ENCODE peak calls at places on chromosomes 5 and 9, in ten cellular contexts. K is GM23248; X is naive thymus-derived CD4-positive, alpha-beta T cell; T is psoas muscle; C is HL-60; N is CD8-positive, alpha-beta T cell; I is cardiac muscle cell; S is aorta; F is tibial artery; M is left ventricle myocardium inferior. B is an unnamed sample. For H3K27me3, the result is how much of the 10 kb centered on the place peaks cover.

GRCh38 chr9:13491493-13492424 is 212.3 kb upstream of the MPDZ start:
- DNase-seq in K (no peak), C (no peak), F (no peak), T (no peak), S (no peak), N (no peak), M (no peak), I (peak), X (no peak), B (no peak)

GRCh38 chr9:124521142-124521541 is 13.9 kb upstream of the NR5A1 start:
- DNase-seq in K (no peak), N (no peak), M (no peak), X (no peak), S (no peak), I (no peak), C (no peak), F (no peak), T (no peak), B (no peak)

GRCh38 chr5:136620016-136620419 is 254.7 kb upstream of the TRPC7 start:
- DNase-seq in N (no peak), T (no peak), I (no peak), F (no peak), C (peak), K (no peak), S (no peak), X (no peak), M (no peak), B (no peak)

GRCh38 chr9:127158995-127159801 is 36.8 kb upstream of the ANGPTL2 start:
- DNase-seq in T (peak), C (no peak), N (no peak), M (no peak), S (no peak), F (no peak), X (no peak), I (peak), K (peak), B (peak)

GRCh38 chr9:127207734-127208410 is 56.7 kb upstream of the GARNL3 start:
- DNase-seq in N (no peak), M (peak), X (no peak), I (no peak), S (peak), T (no peak), F (no peak), C (no peak), K (no peak), B (no peak)

GRCh38 chr5:80738466-80738865 is 83.7 kb upstream of the DHFR start:
- DNase-seq in I (no peak), C (no peak), K (no peak), T (no peak), N (no peak), M (no peak), F (no peak), X (no peak), S (no peak), B (no peak)

GRCh38 chr9:34989946-34990635 is 546 bp downstream of the DNAJB5 start:
- DNase-seq in F (peak), X (no peak), C (no peak), K (peak), I (peak), S (peak), T (peak), N (peak), M (peak), B (peak)

GRCh38 chr5:147393866-147394265 is 116.0 kb downstream of the DPYSL3 start:
- DNase-seq in N (no peak), T (no peak), F (no peak), K (no peak), I (no peak), S (no peak), C (no peak), M (no peak), X (no peak), B (no peak)

GRCh38 chr5:58800861-58801540 is 218.1 kb downstream of the RAB3C start:
- DNase-seq in K (no peak), N (no peak), M (no peak), X (no peak), S (no peak), I (no peak), C (no peak), T (no peak), F (no peak), B (no peak)

GRCh38 chr5:174760721-174761120 is 36.3 kb downstream of the MSX2 start:
- DNase-seq in F (no peak), K (peak), M (no peak), X (no peak), T (no peak), S (no peak), N (no peak), C (no peak), I (no peak), B (no peak)

GRCh38 chr5:126589536-126590297 is 5.3 kb downstream of the ALDH7A1 start:
- DNase-seq in T (no peak), X (no peak), I (no peak), S (no peak), F (no peak), N (no peak), K (no peak), M (no peak), C (no peak), B (no peak)

GRCh38 chr9:124567362-124567761 is 60.2 kb upstream of the NR5A1 start:
- DNase-seq in K (no peak), F (no peak), X (no peak), I (no peak), N (no peak), T (no peak), C (no peak), M (no peak), S (no peak), B (no peak)

GRCh38 chr9:81492710-81493447 is 196.5 kb downstream of the TLE1 start:
- DNase-seq in X (no peak), K (peak), C (no peak), T (no peak), I (no peak), M (no peak), F (no peak), S (no peak), N (no peak), B (no peak)

GRCh38 chr5:154829589-154830218 is 20.7 kb downstream of the FAXDC2 start:
- DNase-seq in F (no peak), X (peak), N (peak), C (no peak), K (peak), M (no peak), I (no peak), S (no peak), T (no peak), B (no peak)

GRCh38 chr9:108704156-108704852 is 151.5 kb downstream of the ACTL7B start:
- DNase-seq in C (no peak), S (no peak), K (peak), X (no peak), T (no peak), N (no peak), M (no peak), F (no peak), I (no peak), B (no peak)

GRCh38 chr9:117704024-117704575 is at the start of gene TLR4:
- DNase-seq in X (no peak), N (no peak), I (no peak), F (peak), S (peak), C (peak), T (peak), M (peak), K (peak), B (peak)

GRCh38 chr5:101904736-101905135 is 391.3 kb downstream of the SLCO4C1 start:
- DNase-seq in S (no peak), M (no peak), T (no peak), K (no peak), F (no peak), X (no peak), I (no peak), C (no peak), N (no peak), B (no peak)

GRCh38 chr5:109759304-109759703 is 69.6 kb downstream of the MAN2A1 start:
- DNase-seq in S (no peak), M (no peak), I (no peak), C (no peak), T (no peak), X (no peak), K (peak), N (no peak), F (no peak), B (no peak)

GRCh38 chr9:132590037-132590317 is 7.6 kb downstream of the BARHL1 start:
- DNase-seq in I (no peak), F (no peak), T (no peak), X (no peak), N (no peak), K (no peak), C (no peak), S (no peak), M (no peak), B (no peak)

GRCh38 chr5:84450617-84451414 is 66.1 kb upstream of the EDIL3 start:
- DNase-seq in T (no peak), X (no peak), K (peak), C (no peak), N (no peak), M (no peak), S (no peak), F (no peak), I (no peak), B (no peak)

GRCh38 chr9:110622368-110622767 is 42.8 kb upstream of the SVEP1 start:
- DNase-seq in X (no peak), F (no peak), T (no peak), N (no peak), S (no peak), M (no peak), I (no peak), K (no peak), C (no peak), B (no peak)

GRCh38 chr5:177446184-177447065 is at the start of gene PRR7:
- DNase-seq in I (peak), T (peak), F (no peak), X (peak), C (peak), N (peak), S (peak), M (peak), K (peak), B (no peak)

GRCh38 chr5:159135896-159136531 is 36.3 kb upstream of the EBF1 start:
- DNase-seq in C (no peak), K (peak), S (no peak), F (no peak), I (no peak), T (no peak), X (no peak), M (no peak), N (no peak), B (no peak)

GRCh38 chr5:53501054-53501453 is 20.6 kb downstream of the FST start:
- DNase-seq in S (no peak), F (no peak), C (no peak), N (no peak), M (no peak), X (no peak), T (no peak), I (no peak), K (no peak), B (no peak)

GRCh38 chr9:133733421-133734250 is 4.5 kb downstream of the SARDH start:
- DNase-seq in N (no peak), T (no peak), M (no peak), K (no peak), X (no peak), S (peak), C (no peak), I (no peak), F (no peak), B (no peak)

GRCh38 chr5:147336871-147337270 is 102.0 kb downstream of the STK32A start:
- DNase-seq in I (no peak), X (no peak), N (no peak), S (no peak), T (no peak), K (no peak), C (no peak), M (no peak), F (no peak), B (no peak)

GRCh38 chr5:126492939-126493338 is 69.7 kb downstream of the GRAMD2B start:
- DNase-seq in N (no peak), C (no peak), S (no peak), M (no peak), K (no peak), F (no peak), T (no peak), I (no peak), X (no peak), B (no peak)

GRCh38 chr9:109907400-109907799 is 127.4 kb downstream of the PALM2AKAP2 start:
- DNase-seq in F (peak), M (peak), N (no peak), T (no peak), I (no peak), X (no peak), C (no peak), K (no peak), S (no peak), B (no peak)

GRCh38 chr9:131395027-131395744 is 1.3 kb downstream of the PRRC2B start:
- DNase-seq in M (no peak), S (peak), K (peak), X (peak), F (no peak), C (no peak), T (no peak), I (no peak), N (peak), B (no peak)

GRCh38 chr5:178488696-178489095 is 101.5 kb downstream of the COL23A1 start:
- DNase-seq in X (no peak), N (no peak), M (no peak), I (no peak), S (no peak), C (no peak), F (no peak), T (peak), K (no peak), B (no peak)

GRCh38 chr9:38416461-38416860 is 7.8 kb downstream of the IGFBPL1 start:
- DNase-seq in C (no peak), F (no peak), T (no peak), S (no peak), I (no peak), M (no peak), X (no peak), N (no peak), K (peak), B (no peak)

GRCh38 chr9:91359734-91360470 is 1.8 kb downstream of the AUH start:
- DNase-seq in X (no peak), I (no peak), N (no peak), T (no peak), C (no peak), F (no peak), M (no peak), K (peak), S (no peak), B (no peak)

GRCh38 chr9:131012023-131012334 is 3.0 kb downstream of the LAMC3 start:
- DNase-seq in X (no peak), S (no peak), T (no peak), C (no peak), K (no peak), F (no peak), N (no peak), M (no peak), I (peak), B (no peak)

GRCh38 chr5:83548556-83548955 is 77.0 kb downstream of the VCAN start:
- DNase-seq in N (no peak), S (no peak), C (no peak), T (no peak), I (no peak), X (no peak), F (no peak), M (no peak), K (peak), B (no peak)

GRCh38 chr9:89497181-89497963 is 541 bp downstream of the SEMA4D start:
- DNase-seq in T (no peak), S (peak), X (peak), C (no peak), N (peak), I (peak), F (no peak), M (no peak), K (no peak), B (no peak)

GRCh38 chr9:72140582-72140981 is 8.7 kb upstream of the GDA start:
- DNase-seq in T (no peak), M (no peak), N (no peak), C (no peak), S (no peak), X (no peak), F (no peak), K (no peak), I (no peak), B (no peak)

GRCh38 chr9:35689601-35690446 is at the start of gene TPM2:
- DNase-seq in S (peak), F (peak), I (peak), M (peak), X (no peak), K (peak), T (peak), C (no peak), N (no peak), B (no peak)

GRCh38 chr5:1838013-1838412 is 36.8 kb downstream of the NDUFS6 start:
- DNase-seq in X (no peak), N (no peak), S (peak), I (no peak), F (no peak), T (no peak), M (no peak), C (no peak), K (no peak), B (no peak)
- H3K27me3 ChIP-seq in X (under half), N (under half), S (under half), I (under half), F (under half), T (under half), M (half or more), C (under half), K (under half), B (under half)

DNA sequence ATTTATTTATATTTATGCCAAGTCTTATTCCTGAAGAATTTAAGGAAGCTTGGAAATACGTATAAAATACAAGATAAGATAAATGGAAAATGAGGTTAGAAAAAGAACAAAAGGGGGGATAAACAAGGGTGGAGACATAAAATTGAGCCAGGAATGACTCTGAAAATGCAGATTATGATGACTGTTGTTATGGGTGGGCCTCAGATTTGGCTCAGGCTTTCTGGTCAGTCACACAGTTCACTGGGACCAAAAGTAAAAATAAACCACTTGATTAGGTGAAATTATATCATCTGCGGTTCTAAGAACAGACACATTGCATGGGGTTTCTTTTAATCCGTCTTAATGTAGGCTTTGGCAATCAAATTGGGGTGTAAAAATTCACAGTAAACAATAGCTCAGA is 51.0 kb downstream of the OR1J1 start:
- DNase-seq in N (no peak), T (no peak), K (no peak), I (no peak), S (no peak), C (no peak), F (no peak), X (no peak), M (no peak), B (no peak)
- H3K27ac ChIP-seq in N (no peak), T (no peak), K (no peak), I (no peak), S (no peak), C (no peak), F (no peak), X (no peak), M (no peak), B (no peak)

GRCh38 chr5:172243302-172243701 is 40.3 kb downstream of the UBTD2 start:
- DNase-seq in C (no peak), X (no peak), F (no peak), T (no peak), N (no peak), I (no peak), M (no peak), K (no peak), S (no peak), B (no peak)
- H3K4me3 ChIP-seq in C (no peak), X (no peak), F (no peak), T (no peak), N (no peak), I (no peak), M (no peak), K (no peak), S (no peak), B (no peak)

DNA sequence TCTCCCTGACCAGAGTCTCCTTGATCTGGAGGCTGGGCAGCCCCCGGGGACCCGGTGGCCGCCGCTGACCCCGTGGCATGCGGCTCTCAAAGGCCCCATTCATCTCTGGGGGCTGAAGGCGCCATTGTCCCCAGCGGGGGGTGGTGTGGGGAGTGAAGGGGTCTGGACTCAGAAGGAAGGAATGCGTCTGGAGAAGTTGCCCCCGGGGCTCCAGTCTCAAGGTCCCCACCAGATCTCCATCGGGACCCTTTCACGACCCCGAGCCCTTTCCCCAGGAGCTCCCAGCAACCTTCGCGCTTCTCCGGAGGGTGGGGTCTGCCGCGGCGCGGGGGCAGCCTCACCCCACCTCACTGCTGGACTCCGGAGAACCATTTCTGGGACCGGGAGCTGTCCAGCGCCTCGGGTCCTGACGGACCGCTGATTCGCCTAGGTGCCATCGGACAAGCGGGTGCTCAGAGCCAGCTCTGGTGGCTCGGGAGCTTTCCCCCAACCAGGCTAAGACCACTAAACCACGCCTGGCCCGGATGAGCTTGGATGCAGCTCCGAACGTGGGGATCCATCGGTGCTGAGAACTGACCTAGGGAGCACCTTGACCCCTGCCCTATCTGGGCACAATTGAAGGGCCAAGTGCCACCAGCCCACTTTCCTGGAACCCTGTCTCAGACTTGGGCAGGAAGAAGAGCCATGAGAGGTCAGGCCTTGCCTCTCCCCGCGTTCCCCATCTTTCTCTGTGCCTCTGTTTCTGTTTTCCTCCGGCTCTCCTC is 5.2 kb upstream of the PCDH1 start:
- DNase-seq in N (no peak), X (no peak), T (peak), C (no peak), I (peak), F (no peak), K (peak), M (peak), S (peak), B (no peak)
- H3K27me3 ChIP-seq in N (under half), X (under half), T (under half), C (under half), I (half or more), F (under half), K (half or more), M (half or more), S (under half), B (under half)

GRCh38 chr5:140217299-140218026 is 42.5 kb downstream of the CYSTM1 start:
- DNase-seq in X (no peak), F (no peak), S (no peak), K (no peak), M (no peak), T (no peak), N (no peak), C (no peak), I (no peak), B (no peak)
- H3K27ac ChIP-seq in X (no peak), F (no peak), S (no peak), K (no peak), M (peak), T (peak), N (no peak), C (no peak), I (peak), B (no peak)

GRCh38 chr5:1108865-1109174 is 3.0 kb downstream of the SLC12A7 start:
- DNase-seq in K (no peak), S (no peak), C (no peak), X (no peak), N (no peak), F (no peak), M (no peak), T (no peak), I (no peak), B (no peak)
- H3K4me3 ChIP-seq in K (no peak), S (no peak), C (no peak), X (no peak), N (no peak), F (no peak), M (peak), T (peak), I (no peak), B (peak)

GRCh38 chr9:137298401-137298982 is 3.6 kb downstream of the NRARP start:
- DNase-seq in S (no peak), X (no peak), I (no peak), M (no peak), T (no peak), F (no peak), K (peak), C (no peak), N (no peak), B (no peak)

GRCh38 chr9:137300607-137301085 is 1.4 kb downstream of the NRARP start:
- DNase-seq in T (no peak), C (no peak), N (no peak), M (peak), I (peak), K (no peak), F (no peak), X (no peak), S (no peak), B (no peak)

GRCh38 chr9:137297966-137298365 is 4.1 kb downstream of the NRARP start:
- DNase-seq in T (no peak), S (no peak), N (no peak), I (no peak), C (no peak), M (no peak), F (no peak), K (no peak), X (no peak), B (no peak)

GRCh38 chr9:137299938-137300337 is 2.1 kb downstream of the NRARP start:
- DNase-seq in M (peak), N (no peak), I (peak), C (no peak), X (no peak), T (no peak), F (no peak), K (no peak), S (no peak), B (no peak)

GRCh38 chr9:137298983-137299521 is 3.0 kb downstream of the NRARP start:
- DNase-seq in C (no peak), M (no peak), I (peak), N (no peak), S (no peak), T (no peak), F (no peak), X (no peak), K (no peak), B (no peak)
- H3K27me3 ChIP-seq in C (under half), M (half or more), I (half or more), N (under half), S (under half), T (under half), F (under half), X (under half), K (under half), B (under half)

B was measured in tibial nerve.